ENCODE peak calls at places on chromosome 13, in nine cellular contexts. One of them, this sample, is unnamed.

GRCh38 chr13:28268800-28269223 is 130.5 kb downstream of the PAN3 start:
- DNase-seq in activated naive CD8-positive, alpha-beta T cell treated with anti-CD3 and anti-CD28 coated beads, Interleukin-2, amount 50 U/mL, for 24 hours: no peak
- DNase-seq in NCI-H1105: no peak
- DNase-seq in A549: no peak
- DNase-seq in fibroblast of the conjunctiva: no peak
- DNase-seq in stimulated activated CD4-positive, alpha-beta T cell treated with anti-CD3 and anti-CD28 coated beads, TNF-alpha, amount 100 ng/mL, for 1 hour: no peak
- DNase-seq in EL: no peak
- DNase-seq in globus pallidus: no peak
- DNase-seq in Daoy: no peak
- DNase-seq in this sample: no peak

GRCh38 chr13:91946498-91947070 is 548.2 kb downstream of the GPC5 start:
- DNase-seq in NCI-H1105: no peak
- DNase-seq in stimulated activated CD4-positive, alpha-beta T cell treated with anti-CD3 and anti-CD28 coated beads, TNF-alpha, amount 100 ng/mL, for 1 hour: no peak
- DNase-seq in EL: no peak
- DNase-seq in fibroblast of the conjunctiva: peak; percentile 4
- DNase-seq in Daoy: no peak
- DNase-seq in activated naive CD8-positive, alpha-beta T cell treated with anti-CD3 and anti-CD28 coated beads, Interleukin-2, amount 50 U/mL, for 24 hours: no peak
- DNase-seq in globus pallidus: peak; percentile 27
- DNase-seq in A549: peak; percentile 1
- DNase-seq in this sample: no peak

GRCh38 chr13:62119739-62120700 is 704.4 kb upstream of the PCDH20 start:
- DNase-seq in globus pallidus: peak; percentile 7
- DNase-seq in EL: no peak
- DNase-seq in A549: peak; percentile 1
- DNase-seq in activated naive CD8-positive, alpha-beta T cell treated with anti-CD3 and anti-CD28 coated beads, Interleukin-2, amount 50 U/mL, for 24 hours: no peak
- DNase-seq in Daoy: no peak
- DNase-seq in NCI-H1105: peak; percentile 34
- DNase-seq in fibroblast of the conjunctiva: no peak
- DNase-seq in stimulated activated CD4-positive, alpha-beta T cell treated with anti-CD3 and anti-CD28 coated beads, TNF-alpha, amount 100 ng/mL, for 1 hour: no peak
- DNase-seq in this sample: no peak

GRCh38 chr13:108957369-108958012 is 328.1 kb downstream of the MYO16 start:
- DNase-seq in globus pallidus: no peak
- DNase-seq in stimulated activated CD4-positive, alpha-beta T cell treated with anti-CD3 and anti-CD28 coated beads, TNF-alpha, amount 100 ng/mL, for 1 hour: no peak
- DNase-seq in Daoy: peak; percentile 40
- DNase-seq in NCI-H1105: no peak
- DNase-seq in fibroblast of the conjunctiva: peak; percentile 70
- DNase-seq in A549: peak; percentile 16
- DNase-seq in EL: peak; percentile 80
- DNase-seq in activated naive CD8-positive, alpha-beta T cell treated with anti-CD3 and anti-CD28 coated beads, Interleukin-2, amount 50 U/mL, for 24 hours: no peak
- DNase-seq in this sample: no peak

GRCh38 chr13:56773148-56773547 is 367.6 kb upstream of the PRR20A start:
- DNase-seq in fibroblast of the conjunctiva: no peak
- DNase-seq in A549: no peak
- DNase-seq in Daoy: no peak
- DNase-seq in activated naive CD8-positive, alpha-beta T cell treated with anti-CD3 and anti-CD28 coated beads, Interleukin-2, amount 50 U/mL, for 24 hours: no peak
- DNase-seq in globus pallidus: no peak
- DNase-seq in stimulated activated CD4-positive, alpha-beta T cell treated with anti-CD3 and anti-CD28 coated beads, TNF-alpha, amount 100 ng/mL, for 1 hour: no peak
- DNase-seq in EL: no peak
- DNase-seq in NCI-H1105: no peak
- DNase-seq in this sample: no peak

GRCh38 chr13:40609972-40610726 is 56.3 kb downstream of the FOXO1 start:
- DNase-seq in stimulated activated CD4-positive, alpha-beta T cell treated with anti-CD3 and anti-CD28 coated beads, TNF-alpha, amount 100 ng/mL, for 1 hour: no peak
- DNase-seq in fibroblast of the conjunctiva: no peak
- DNase-seq in Daoy: no peak
- DNase-seq in NCI-H1105: no peak
- DNase-seq in A549: no peak
- DNase-seq in activated naive CD8-positive, alpha-beta T cell treated with anti-CD3 and anti-CD28 coated beads, Interleukin-2, amount 50 U/mL, for 24 hours: no peak
- DNase-seq in globus pallidus: no peak
- DNase-seq in EL: no peak
- DNase-seq in this sample: no peak

GRCh38 chr13:95204231-95204765 is 97.0 kb downstream of the ABCC4 start:
- DNase-seq in Daoy: no peak
- DNase-seq in globus pallidus: no peak
- DNase-seq in NCI-H1105: no peak
- DNase-seq in A549: no peak
- DNase-seq in EL: no peak
- DNase-seq in fibroblast of the conjunctiva: no peak
- DNase-seq in stimulated activated CD4-positive, alpha-beta T cell treated with anti-CD3 and anti-CD28 coated beads, TNF-alpha, amount 100 ng/mL, for 1 hour: no peak
- DNase-seq in activated naive CD8-positive, alpha-beta T cell treated with anti-CD3 and anti-CD28 coated beads, Interleukin-2, amount 50 U/mL, for 24 hours: no peak
- DNase-seq in this sample: no peak

GRCh38 chr13:100563779-100564178 is 24.8 kb downstream of the GGACT start:
- DNase-seq in A549: no peak
- DNase-seq in NCI-H1105: no peak
- DNase-seq in EL: no peak
- DNase-seq in stimulated activated CD4-positive, alpha-beta T cell treated with anti-CD3 and anti-CD28 coated beads, TNF-alpha, amount 100 ng/mL, for 1 hour: no peak
- DNase-seq in fibroblast of the conjunctiva: no peak
- DNase-seq in globus pallidus: no peak
- DNase-seq in Daoy: no peak
- DNase-seq in activated naive CD8-positive, alpha-beta T cell treated with anti-CD3 and anti-CD28 coated beads, Interleukin-2, amount 50 U/mL, for 24 hours: no peak
- DNase-seq in this sample: no peak

GRCh38 chr13:113671066-113672001 is 4.3 kb downstream of the GRK1 start:
- DNase-seq in stimulated activated CD4-positive, alpha-beta T cell treated with anti-CD3 and anti-CD28 coated beads, TNF-alpha, amount 100 ng/mL, for 1 hour: no peak
- DNase-seq in NCI-H1105: no peak
- DNase-seq in A549: no peak
- DNase-seq in Daoy: no peak
- DNase-seq in globus pallidus: no peak
- DNase-seq in activated naive CD8-positive, alpha-beta T cell treated with anti-CD3 and anti-CD28 coated beads, Interleukin-2, amount 50 U/mL, for 24 hours: no peak
- DNase-seq in EL: no peak
- DNase-seq in fibroblast of the conjunctiva: no peak
- DNase-seq in this sample: no peak

GRCh38 chr13:20231839-20232555 is at the start of gene GJB6:
- DNase-seq in fibroblast of the conjunctiva: no peak
- DNase-seq in EL: no peak
- DNase-seq in stimulated activated CD4-positive, alpha-beta T cell treated with anti-CD3 and anti-CD28 coated beads, TNF-alpha, amount 100 ng/mL, for 1 hour: peak; percentile 25
- DNase-seq in activated naive CD8-positive, alpha-beta T cell treated with anti-CD3 and anti-CD28 coated beads, Interleukin-2, amount 50 U/mL, for 24 hours: peak; percentile 47
- DNase-seq in Daoy: no peak
- DNase-seq in globus pallidus: no peak
- DNase-seq in NCI-H1105: peak; percentile 7
- DNase-seq in A549: no peak
- DNase-seq in this sample: no peak

GRCh38 chr13:112779856-112780604 is 90.2 kb downstream of the ATP11A start:
- DNase-seq in Daoy: no peak
- DNase-seq in globus pallidus: no peak
- DNase-seq in fibroblast of the conjunctiva: no peak
- DNase-seq in EL: peak; percentile 14
- DNase-seq in NCI-H1105: no peak
- DNase-seq in stimulated activated CD4-positive, alpha-beta T cell treated with anti-CD3 and anti-CD28 coated beads, TNF-alpha, amount 100 ng/mL, for 1 hour: no peak
- DNase-seq in A549: no peak
- DNase-seq in activated naive CD8-positive, alpha-beta T cell treated with anti-CD3 and anti-CD28 coated beads, Interleukin-2, amount 50 U/mL, for 24 hours: no peak
- DNase-seq in this sample: no peak

GRCh38 chr13:39788097-39788496 is 132.6 kb downstream of the COG6 start:
- DNase-seq in Daoy: no peak
- DNase-seq in stimulated activated CD4-positive, alpha-beta T cell treated with anti-CD3 and anti-CD28 coated beads, TNF-alpha, amount 100 ng/mL, for 1 hour: no peak
- DNase-seq in EL: no peak
- DNase-seq in fibroblast of the conjunctiva: no peak
- DNase-seq in A549: no peak
- DNase-seq in activated naive CD8-positive, alpha-beta T cell treated with anti-CD3 and anti-CD28 coated beads, Interleukin-2, amount 50 U/mL, for 24 hours: no peak
- DNase-seq in NCI-H1105: no peak
- DNase-seq in globus pallidus: no peak
- DNase-seq in this sample: no peak

GRCh38 chr13:61778531-61778930 is 362.9 kb upstream of the PCDH20 start:
- DNase-seq in activated naive CD8-positive, alpha-beta T cell treated with anti-CD3 and anti-CD28 coated beads, Interleukin-2, amount 50 U/mL, for 24 hours: no peak
- DNase-seq in NCI-H1105: no peak
- DNase-seq in EL: no peak
- DNase-seq in globus pallidus: no peak
- DNase-seq in Daoy: no peak
- DNase-seq in stimulated activated CD4-positive, alpha-beta T cell treated with anti-CD3 and anti-CD28 coated beads, TNF-alpha, amount 100 ng/mL, for 1 hour: no peak
- DNase-seq in A549: no peak
- DNase-seq in fibroblast of the conjunctiva: no peak
- DNase-seq in this sample: no peak

GRCh38 chr13:113029487-113030258 is 60.7 kb downstream of the MCF2L start:
- DNase-seq in EL: peak; percentile 16
- DNase-seq in stimulated activated CD4-positive, alpha-beta T cell treated with anti-CD3 and anti-CD28 coated beads, TNF-alpha, amount 100 ng/mL, for 1 hour: peak; percentile 46
- DNase-seq in Daoy: peak; percentile 49
- DNase-seq in A549: peak; percentile 21
- DNase-seq in fibroblast of the conjunctiva: no peak
- DNase-seq in activated naive CD8-positive, alpha-beta T cell treated with anti-CD3 and anti-CD28 coated beads, Interleukin-2, amount 50 U/mL, for 24 hours: peak; percentile 74
- DNase-seq in globus pallidus: no peak
- DNase-seq in NCI-H1105: peak; percentile 41
- DNase-seq in this sample: peak; percentile 32

GRCh38 chr13:23500858-23501257 is 67.4 kb upstream of the SACS start:
- DNase-seq in Daoy: peak; percentile 61
- DNase-seq in globus pallidus: no peak
- DNase-seq in A549: no peak
- DNase-seq in fibroblast of the conjunctiva: peak; percentile 64
- DNase-seq in activated naive CD8-positive, alpha-beta T cell treated with anti-CD3 and anti-CD28 coated beads, Interleukin-2, amount 50 U/mL, for 24 hours: no peak
- DNase-seq in EL: peak; percentile 95
- DNase-seq in stimulated activated CD4-positive, alpha-beta T cell treated with anti-CD3 and anti-CD28 coated beads, TNF-alpha, amount 100 ng/mL, for 1 hour: no peak
- DNase-seq in NCI-H1105: no peak
- DNase-seq in this sample: no peak

This sample was measured in activated T-helper 1 cell treated with anti-CD3 and anti-CD28 coated beads, Interleukin-2, amount 50 U/mL, for 16 hours.